ENCODE peak calls at places on chromosomes 6 and 20, in nine cellular contexts. K is A549, J is kidney epithelial cell, T is neural progenitor cell, H is PC-9, Q is cardiac muscle cell, N is AG09309, I is fibroblast of pulmonary artery, O is kidney. U is an unnamed sample.

GRCh38 chr20:8287328-8287727 is 155.3 kb downstream of the PLCB1 start:
- DNase-seq in K (no peak), J (no peak), T (no peak), H (no peak), Q (no peak), N (no peak), I (no peak), O (no peak), U (no peak)

GRCh38 chr6:52517502-52518278 is 59.2 kb downstream of the TRAM2 start:
- DNase-seq in K (peak), J (peak), T (peak), H (peak), Q (no peak), N (peak), I (peak), O (peak), U (peak)

GRCh38 chr6:84220809-84221409 is 6.5 kb downstream of the CEP162 start:
- DNase-seq in K (no peak), J (no peak), T (peak), H (no peak), Q (peak), N (no peak), I (peak), O (no peak), U (peak)

GRCh38 chr6:166770216-166771116 is 143.4 kb upstream of the RPS6KA2 start:
- DNase-seq in K (no peak), J (no peak), T (no peak), H (no peak), Q (no peak), N (no peak), I (no peak), O (no peak), U (no peak)

GRCh38 chr20:25303292-25304024 is 55.6 kb downstream of the PYGB start:
- DNase-seq in K (no peak), J (no peak), T (no peak), H (no peak), Q (no peak), N (no peak), I (no peak), O (no peak), U (no peak)

GRCh38 chr6:142542704-142543233 is 241.0 kb downstream of the ADGRG6 start:
- DNase-seq in K (no peak), J (no peak), T (no peak), H (peak), Q (no peak), N (peak), I (peak), O (no peak), U (peak)

GRCh38 chr6:36986704-36987047 is 680 bp upstream of the MTCH1 start:
- DNase-seq in K (no peak), J (no peak), T (no peak), H (no peak), Q (no peak), N (no peak), I (no peak), O (no peak), U (no peak)

GRCh38 chr6:79697430-79697829 is 66.3 kb downstream of the SH3BGRL2 start:
- DNase-seq in K (no peak), J (no peak), T (no peak), H (no peak), Q (no peak), N (no peak), I (no peak), O (no peak), U (no peak)

GRCh38 chr6:4666886-4667513 is 109.2 kb upstream of the CDYL start:
- DNase-seq in K (no peak), J (no peak), T (no peak), H (no peak), Q (no peak), N (no peak), I (no peak), O (no peak), U (no peak)

GRCh38 chr6:39388526-39389371 is 66.2 kb upstream of the KCNK16 start:
- DNase-seq in K (no peak), J (no peak), T (no peak), H (no peak), Q (no peak), N (no peak), I (no peak), O (no peak), U (no peak)

GRCh38 chr6:161272600-161273355 is 1.1 kb downstream of the AGPAT4 start:
- DNase-seq in K (no peak), J (no peak), T (peak), H (no peak), Q (peak), N (peak), I (peak), O (no peak), U (peak)

GRCh38 chr20:51195990-51196389 is 173.1 kb upstream of the KCNG1 start:
- DNase-seq in K (no peak), J (no peak), T (no peak), H (no peak), Q (no peak), N (no peak), I (no peak), O (no peak), U (no peak)

GRCh38 chr20:24698706-24699206 is 229.3 kb downstream of the SYNDIG1 start:
- DNase-seq in K (no peak), J (no peak), T (no peak), H (no peak), Q (no peak), N (no peak), I (no peak), O (no peak), U (no peak)

GRCh38 chr6:136990754-136991153 is 54.0 kb downstream of the IL20RA start:
- DNase-seq in K (no peak), J (no peak), T (peak), H (no peak), Q (no peak), N (no peak), I (no peak), O (no peak), U (no peak)

GRCh38 chr20:21511850-21512633 is 1.8 kb downstream of the NKX2-2 start:
- DNase-seq in K (no peak), J (no peak), T (peak), H (no peak), Q (no peak), N (no peak), I (no peak), O (no peak), U (no peak)

GRCh38 chr6:37369321-37370196 is 15.8 kb downstream of the RNF8 start:
- DNase-seq in K (no peak), J (no peak), T (no peak), H (no peak), Q (no peak), N (no peak), I (peak), O (no peak), U (peak)

GRCh38 chr20:22374066-22374465 is 210.3 kb downstream of the FOXA2 start:
- DNase-seq in K (no peak), J (no peak), T (no peak), H (no peak), Q (no peak), N (no peak), I (no peak), O (no peak), U (no peak)

GRCh38 chr6:18463429-18463828 is 76.3 kb downstream of the RNF144B start:
- DNase-seq in K (no peak), J (no peak), T (no peak), H (no peak), Q (no peak), N (no peak), I (no peak), O (no peak), U (no peak)

GRCh38 chr20:57693002-57693582 is 16.7 kb downstream of the PMEPA1 start:
- DNase-seq in K (no peak), J (peak), T (no peak), H (peak), Q (no peak), N (no peak), I (no peak), O (peak), U (peak)

GRCh38 chr20:4320284-4320683 is 304.9 kb upstream of the RNF24 start:
- DNase-seq in K (no peak), J (no peak), T (no peak), H (no peak), Q (no peak), N (no peak), I (no peak), O (no peak), U (no peak)

GRCh38 chr6:67736816-67737215 is 898.3 kb upstream of the ADGRB3 start:
- DNase-seq in K (no peak), J (no peak), T (no peak), H (no peak), Q (no peak), N (no peak), I (peak), O (no peak), U (peak)

GRCh38 chr6:35089935-35090505 is 51.1 kb downstream of the TCP11 start:
- DNase-seq in K (no peak), J (no peak), T (no peak), H (no peak), Q (no peak), N (peak), I (peak), O (no peak), U (peak)

GRCh38 chr20:31857861-31858835 is 12.2 kb downstream of the DUSP15 start:
- DNase-seq in K (no peak), J (no peak), T (no peak), H (no peak), Q (no peak), N (no peak), I (no peak), O (peak), U (no peak)

GRCh38 chr6:13769655-13770053 is 44.7 kb downstream of the MCUR1 start:
- DNase-seq in K (no peak), J (no peak), T (no peak), H (no peak), Q (no peak), N (no peak), I (no peak), O (peak), U (no peak)

GRCh38 chr20:23668477-23668951 is 20.3 kb downstream of the CST4 start:
- DNase-seq in K (peak), J (peak), T (peak), H (peak), Q (peak), N (no peak), I (peak), O (no peak), U (peak)

GRCh38 chr6:127592964-127593363 is 16.0 kb downstream of the C6orf58 start:
- DNase-seq in K (no peak), J (no peak), T (no peak), H (no peak), Q (no peak), N (no peak), I (no peak), O (no peak), U (no peak)

GRCh38 chr20:63861365-63861934 is at the start of gene ABHD16B:
- DNase-seq in K (no peak), J (no peak), T (no peak), H (no peak), Q (no peak), N (no peak), I (no peak), O (no peak), U (no peak)

GRCh38 chr20:63863798-63864544 is 1.1 kb upstream of the TPD52L2 start:
- DNase-seq in K (peak), J (peak), T (peak), H (peak), Q (peak), N (peak), I (peak), O (peak), U (peak)

GRCh38 chr20:63864545-63864977 is 509 bp upstream of the TPD52L2 start:
- DNase-seq in K (no peak), J (no peak), T (no peak), H (no peak), Q (no peak), N (no peak), I (no peak), O (no peak), U (no peak)

GRCh38 chr20:63861981-63862901 is 943 bp downstream of the ABHD16B start:
- DNase-seq in K (no peak), J (no peak), T (no peak), H (no peak), Q (no peak), N (no peak), I (no peak), O (peak), U (no peak)

GRCh38 chr20:63863021-63863797 is 1.9 kb upstream of the TPD52L2 start:
- DNase-seq in K (no peak), J (no peak), T (no peak), H (no peak), Q (no peak), N (no peak), I (no peak), O (no peak), U (no peak)
- TF ChIP-seq CTCF in K (no peak), J (no peak), T (no peak), H (no peak), Q (no peak), N (no peak), I (no peak), O (no peak), U (no peak)

GRCh38 chr6:43074847-43075741 is 1.0 kb upstream of the PTK7 start:
- DNase-seq in K (no peak), J (no peak), T (no peak), H (no peak), Q (no peak), N (peak), I (peak), O (peak), U (peak)
- H3K4me3 ChIP-seq in K (no peak), J (no peak), T (peak), H (no peak), Q (no peak), N (peak), I (peak), O (no peak), U (peak)

DNA sequence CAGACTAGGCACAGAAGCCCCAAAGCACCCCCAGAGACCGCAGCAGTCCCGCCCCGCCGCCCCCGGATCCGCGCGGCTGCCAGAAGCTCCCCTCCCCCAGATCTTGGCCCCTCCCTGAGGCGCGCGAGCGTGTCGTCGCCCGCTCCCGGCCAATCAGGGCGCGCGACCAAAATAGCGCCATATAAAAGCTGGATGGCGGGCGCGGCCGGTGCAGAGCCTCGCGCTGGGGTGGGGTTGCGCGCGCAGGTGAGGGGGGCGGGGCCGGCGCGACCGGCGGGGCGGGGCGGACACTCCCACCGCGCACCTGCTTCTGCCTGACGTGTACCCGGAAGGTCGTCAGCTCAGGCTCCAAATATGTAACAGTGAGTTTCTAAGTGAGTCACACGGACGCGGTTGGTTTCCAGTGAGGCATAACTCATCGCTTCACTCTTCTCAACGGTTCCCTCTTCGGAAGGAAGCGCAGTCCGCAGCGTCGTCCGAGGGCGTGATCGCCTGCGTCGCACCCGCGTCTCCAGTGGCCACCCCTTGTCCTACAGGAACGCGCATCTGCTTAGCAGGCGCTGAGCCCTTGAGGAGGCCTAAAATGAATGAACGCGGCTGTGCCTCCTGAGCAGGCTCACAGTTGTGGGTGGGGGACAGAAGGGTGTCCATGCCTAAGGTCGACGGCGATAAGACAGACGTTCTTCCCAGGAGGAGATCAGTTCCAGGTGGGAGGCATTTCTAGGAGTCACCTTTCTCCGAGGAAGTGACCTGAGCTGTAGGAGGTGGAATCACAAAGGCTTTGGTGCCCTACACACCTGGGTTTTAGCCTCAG is 50.6 kb upstream of the EZR start:
- DNase-seq in K (peak), J (peak), T (peak), H (peak), Q (peak), N (no peak), I (peak), O (peak), U (peak)
- TF ChIP-seq CTCF in K (no peak), J (no peak), T (no peak), H (peak), Q (no peak), N (no peak), I (no peak), O (peak), U (no peak)

GRCh38 chr6:143743256-143744166 is 65.7 kb downstream of the PHACTR2 start:
- DNase-seq in K (no peak), J (no peak), T (peak), H (no peak), Q (peak), N (no peak), I (peak), O (no peak), U (peak)

GRCh38 chr6:143747347-143747842 is 69.6 kb downstream of the PHACTR2 start:
- DNase-seq in K (no peak), J (no peak), T (no peak), H (no peak), Q (peak), N (no peak), I (no peak), O (no peak), U (no peak)

GRCh38 chr6:143745160-143746133 is 67.7 kb downstream of the PHACTR2 start:
- DNase-seq in K (peak), J (peak), T (peak), H (peak), Q (peak), N (no peak), I (peak), O (no peak), U (peak)

GRCh38 chr6:143744593-143745151 is 66.9 kb downstream of the PHACTR2 start:
- DNase-seq in K (peak), J (no peak), T (no peak), H (peak), Q (no peak), N (no peak), I (no peak), O (no peak), U (no peak)

GRCh38 chr6:143746202-143747119 is 68.7 kb downstream of the PHACTR2 start:
- DNase-seq in K (no peak), J (no peak), T (no peak), H (no peak), Q (peak), N (no peak), I (no peak), O (no peak), U (no peak)
- H3K4me3 ChIP-seq in K (no peak), J (no peak), T (no peak), H (no peak), Q (no peak), N (no peak), I (no peak), O (peak), U (no peak)

GRCh38 chr20:16749573-16749972 is 1.4 kb downstream of the OTOR start:
- DNase-seq in K (no peak), J (no peak), T (peak), H (no peak), Q (no peak), N (no peak), I (no peak), O (no peak), U (no peak)
- TF ChIP-seq CTCF in K (no peak), J (peak), T (peak), H (no peak), Q (no peak), N (peak), I (no peak), O (no peak), U (peak)

DNA sequence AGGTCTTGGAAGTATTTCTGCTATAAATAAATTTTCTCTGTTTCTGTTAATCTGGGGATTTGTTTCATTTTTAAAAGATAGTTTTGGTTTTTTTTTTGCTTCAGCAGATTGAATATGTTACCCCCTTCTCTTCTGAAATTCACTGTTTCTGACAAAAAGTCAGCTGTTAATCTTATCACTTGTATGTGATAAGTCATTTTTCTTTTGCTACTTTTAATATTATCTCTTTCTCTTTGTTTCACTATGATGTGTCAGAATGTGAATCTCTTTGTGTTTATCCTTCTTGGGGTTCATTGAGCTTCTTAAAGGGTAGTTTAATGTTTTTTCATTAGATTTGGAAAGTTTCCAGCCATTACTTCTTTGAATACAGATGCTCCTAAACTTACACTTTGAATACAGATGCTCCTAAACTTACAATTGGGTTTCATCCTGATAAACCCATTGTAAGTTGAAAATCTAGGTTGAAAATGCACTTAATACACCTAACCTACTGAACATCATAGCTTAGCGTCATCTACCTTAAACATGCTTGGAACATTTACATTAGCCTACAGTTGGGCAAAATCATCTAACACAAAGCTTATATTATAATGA is 154.2 kb upstream of the COL21A1 start:
- DNase-seq in K (no peak), J (no peak), T (no peak), H (no peak), Q (no peak), N (no peak), I (no peak), O (no peak), U (no peak)
- H3K4me3 ChIP-seq in K (no peak), J (no peak), T (no peak), H (no peak), Q (no peak), N (no peak), I (no peak), O (no peak), U (no peak)

U was measured in astrocyte of the spinal cord.